ENCODE peak calls at places on chromosomes 7 and 10, in four cellular contexts. B is left lung, X is mucosa of descending colon, K is transverse colon. S is an unnamed sample.

GRCh38 chr7:157514746-157515145 is 177.9 kb downstream of the DNAJB6 start:
- DNase-seq in B (no peak), X (no peak), K (no peak), S (no peak)

GRCh38 chr7:68529221-68529620 is 1069.1 kb upstream of the AUTS2 start:
- DNase-seq in B (no peak), X (no peak), K (no peak), S (no peak)

GRCh38 chr7:140009735-140010134 is 53.0 kb downstream of the PARP12 start:
- DNase-seq in B (no peak), X (no peak), K (no peak), S (no peak)

GRCh38 chr10:17647316-17647715 is 3.4 kb downstream of the STAM start:
- DNase-seq in B (no peak), X (no peak), K (no peak), S (no peak)

GRCh38 chr10:112404612-112405011 is 30.7 kb downstream of the ACSL5 start:
- DNase-seq in B (no peak), X (no peak), K (no peak), S (no peak)

GRCh38 chr7:18974803-18975202 is 142.6 kb downstream of the TWIST1 start:
- DNase-seq in B (no peak), X (no peak), K (no peak), S (no peak)

GRCh38 chr7:12647364-12648219 is 39.8 kb upstream of the ARL4A start:
- DNase-seq in B (no peak), X (no peak), K (peak; percentile 18), S (peak; percentile 48)

GRCh38 chr7:30646154-30646553 is 36.1 kb downstream of the CRHR2 start:
- DNase-seq in B (no peak), X (no peak), K (no peak), S (no peak)

GRCh38 chr7:104928721-104929400 is 85.1 kb upstream of the KMT2E start:
- DNase-seq in B (no peak), X (no peak), K (no peak), S (no peak)

GRCh38 chr10:4527281-4527960 is 298.6 kb upstream of the AKR1E2 start:
- DNase-seq in B (no peak), X (no peak), K (no peak), S (no peak)

GRCh38 chr10:124962421-124962820 is 20.5 kb downstream of the ZRANB1 start:
- DNase-seq in B (no peak), X (no peak), K (no peak), S (no peak)

GRCh38 chr7:78702770-78703169 is 750.7 kb downstream of the MAGI2 start:
- DNase-seq in B (no peak), X (no peak), K (no peak), S (no peak)

GRCh38 chr7:7829667-7830066 is 111.3 kb upstream of the RPA3 start:
- DNase-seq in B (no peak), X (no peak), K (no peak), S (no peak)

GRCh38 chr7:112462236-112462635 is 12.0 kb downstream of the IFRD1 start:
- DNase-seq in B (no peak), X (no peak), K (peak; percentile 34), S (no peak)

GRCh38 chr7:155467846-155468821 is 10.2 kb downstream of the EN2 start:
- DNase-seq in B (peak; percentile 71), X (no peak), K (no peak), S (no peak)

GRCh38 chr10:108031505-108031904 is 867.0 kb upstream of the SORCS1 start:
- DNase-seq in B (no peak), X (no peak), K (no peak), S (no peak)

GRCh38 chr7:20651960-20652544 is 36.6 kb downstream of the ABCB5 start:
- DNase-seq in B (no peak), X (no peak), K (no peak), S (no peak)

GRCh38 chr7:13044309-13044708 is 356.9 kb downstream of the ARL4A start:
- DNase-seq in B (no peak), X (no peak), K (no peak), S (no peak)

GRCh38 chr10:43816351-43817321 is 168.0 kb upstream of the ZNF32 start:
- DNase-seq in B (no peak), X (peak; percentile 42), K (peak; percentile 61), S (no peak)

GRCh38 chr10:114715171-114715670 is 57.1 kb upstream of the ABLIM1 start:
- DNase-seq in B (no peak), X (no peak), K (no peak), S (no peak)

GRCh38 chr10:29734980-29735627 is 100.3 kb upstream of the SVIL start:
- DNase-seq in B (peak; percentile 96), X (peak; percentile 82), K (peak; percentile 66), S (peak; percentile 75)

GRCh38 chr7:140326116-140326928 is 72.0 kb downstream of the SLC37A3 start:
- DNase-seq in B (no peak), X (peak; percentile 76), K (peak; percentile 84), S (peak; percentile 70)

GRCh38 chr7:18580945-18581344 is 85.4 kb downstream of the HDAC9 start:
- DNase-seq in B (no peak), X (no peak), K (no peak), S (no peak)

GRCh38 chr7:74305987-74306736 is 17.0 kb downstream of the CLIP2 start:
- DNase-seq in B (no peak), X (no peak), K (no peak), S (no peak)

GRCh38 chr7:17709127-17709526 is 231.2 kb downstream of the SNX13 start:
- DNase-seq in B (no peak), X (no peak), K (no peak), S (no peak)

GRCh38 chr10:123413353-123413752 is 252.8 kb upstream of the GPR26 start:
- DNase-seq in B (no peak), X (no peak), K (no peak), S (no peak)

DNA sequence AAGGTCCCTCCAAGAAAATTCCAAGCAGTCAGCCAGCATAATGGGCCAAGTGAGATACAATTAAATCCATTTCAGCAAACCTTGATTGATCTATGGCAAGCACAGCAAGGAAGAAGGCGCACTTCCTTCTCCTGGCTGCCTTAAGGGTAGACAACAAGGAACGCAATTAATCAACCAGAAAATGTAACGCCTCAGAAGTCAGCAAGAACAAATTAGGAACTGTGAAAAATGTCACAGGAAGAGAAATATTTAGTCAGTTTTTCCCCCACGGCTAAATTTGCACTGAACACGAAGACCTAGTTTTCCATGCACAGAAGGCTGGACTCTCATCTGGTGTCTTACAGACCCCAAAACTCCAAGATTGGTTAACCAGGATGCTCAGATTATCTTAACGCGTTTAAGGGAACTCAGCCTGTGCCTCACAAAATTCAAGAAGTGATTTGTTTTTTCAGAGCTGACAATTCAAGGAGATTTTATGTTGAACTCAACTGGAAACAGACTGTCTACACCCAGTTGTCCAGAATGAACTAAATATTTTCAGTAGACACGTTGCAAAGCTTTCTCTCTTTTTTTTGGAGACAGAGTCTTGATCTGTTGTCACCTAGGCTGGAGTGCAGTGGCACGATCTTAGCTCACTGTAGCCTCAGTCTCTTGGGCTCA is 14.3 kb downstream of the SNX8 start:
- DNase-seq in B (peak; percentile 6), X (no peak), K (no peak), S (no peak)
- H3K4me3 ChIP-seq in B (no peak overlapping the region), X (no peak overlapping the region), K (no peak overlapping the region), S (no peak overlapping the region)

GRCh38 chr10:71763352-71764127 is 9.8 kb downstream of the VSIR start:
- DNase-seq in B (no peak), X (no peak), K (no peak), S (no peak)

GRCh38 chr10:71762324-71762723 is 11.0 kb downstream of the VSIR start:
- DNase-seq in B (no peak), X (no peak), K (no peak), S (no peak)

GRCh38 chr10:71761105-71761511 is 12.2 kb downstream of the VSIR start:
- DNase-seq in B (no peak), X (no peak), K (no peak), S (no peak)

GRCh38 chr10:71765176-71765906 is 8.0 kb downstream of the VSIR start:
- DNase-seq in B (no peak), X (no peak), K (no peak), S (no peak)

GRCh38 chr10:71761541-71762113 is 11.7 kb downstream of the VSIR start:
- DNase-seq in B (no peak), X (no peak), K (no peak), S (no peak)
- H3K4me1 ChIP-seq in B (peaks cover 92% of the 10 kb centered on the region), X (peaks cover 18% of the 10 kb centered on the region), K (peaks cover 70% of the 10 kb centered on the region), S (peaks cover 30% of the 10 kb centered on the region)

DNA sequence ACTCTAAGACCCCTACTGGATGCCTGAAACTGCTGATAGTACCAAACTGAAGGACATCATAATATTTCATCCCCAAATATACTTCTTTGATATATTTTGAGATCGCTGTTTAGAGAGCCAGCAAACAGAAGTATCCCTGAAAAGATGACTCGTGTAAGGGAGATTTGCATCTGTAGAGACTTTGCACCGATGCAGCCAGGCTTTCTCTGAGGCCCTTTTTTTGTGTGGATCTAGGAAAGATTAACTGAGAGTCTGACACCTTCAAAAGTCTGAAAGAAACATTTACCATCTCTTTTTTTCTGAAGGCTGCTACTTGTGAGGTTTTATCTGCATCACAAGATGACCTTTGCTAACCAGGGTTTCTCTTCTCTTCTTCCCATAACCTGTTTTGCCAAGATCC is 717.2 kb upstream of the MBL2 start:
- DNase-seq in B (no peak), X (no peak), K (no peak), S (no peak)
- TF ChIP-seq CTCF in B (no peak), X (no peak), K (no peak), S (no peak)

GRCh38 chr10:100007239-100008141 is 2.3 kb downstream of the DNMBP start:
- DNase-seq in B (no peak), X (no peak), K (no peak), S (no peak)
- H3K4me3 ChIP-seq in B (peak overlapping the region; percentile 65), X (no peak overlapping the region), K (peak overlapping the region; percentile 5), S (no peak overlapping the region)

GRCh38 chr10:78948616-78949015 is 120.2 kb upstream of the ZMIZ1 start:
- DNase-seq in B (no peak), X (no peak), K (no peak), S (no peak)

GRCh38 chr10:78947226-78947625 is 121.5 kb upstream of the ZMIZ1 start:
- DNase-seq in B (no peak), X (no peak), K (no peak), S (no peak)

GRCh38 chr10:78945838-78946237 is 122.9 kb upstream of the ZMIZ1 start:
- DNase-seq in B (no peak), X (no peak), K (no peak), S (no peak)

GRCh38 chr10:78944658-78945333 is 124.0 kb upstream of the ZMIZ1 start:
- DNase-seq in B (no peak), X (no peak), K (peak; percentile 56), S (no peak)

GRCh38 chr10:78947733-78948132 is 121.0 kb upstream of the ZMIZ1 start:
- DNase-seq in B (no peak), X (no peak), K (no peak), S (no peak)
- H3K4me1 ChIP-seq in B (peaks cover under 1% of the 10 kb centered on the region), X (peaks cover 2% of the 10 kb centered on the region), K (peaks cover 21% of the 10 kb centered on the region), S (no peaks in the 10 kb centered on the region)

DNA sequence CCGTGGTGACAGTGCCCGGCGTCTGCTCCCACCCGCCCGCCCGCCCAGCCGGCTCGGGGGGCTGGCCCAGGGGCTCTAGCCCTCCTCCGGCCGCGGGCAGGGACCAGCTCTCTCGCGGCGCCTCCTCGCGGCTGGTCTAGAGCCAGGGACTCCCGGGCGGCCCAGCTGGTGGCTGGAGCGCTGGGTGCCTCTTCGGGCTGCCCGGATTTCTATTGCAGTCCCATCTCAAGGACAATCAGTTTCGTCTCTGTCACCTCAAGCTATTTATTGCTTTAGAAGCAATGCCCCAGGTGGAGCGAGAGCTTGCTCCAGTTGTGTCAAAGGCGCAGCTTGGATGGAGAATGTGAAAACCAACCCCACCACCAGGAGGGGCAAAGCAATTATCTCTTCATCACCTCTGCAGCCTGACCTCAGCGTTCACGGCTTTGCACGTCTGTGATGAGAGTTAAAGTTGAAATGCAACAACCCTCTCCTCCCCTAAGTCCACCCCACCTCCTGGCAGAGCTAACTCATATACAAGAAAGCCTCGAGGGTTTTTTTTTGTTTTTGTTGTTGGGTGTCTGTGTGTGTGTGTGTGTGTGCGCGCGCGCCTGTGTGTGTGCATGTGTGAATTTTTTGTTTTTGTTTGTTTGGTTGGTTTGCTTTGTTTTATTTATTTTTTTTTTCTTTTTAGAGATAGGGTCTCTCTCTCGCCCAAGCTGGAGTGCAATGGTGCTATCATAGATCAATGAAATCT is at the start of gene ITGA8:
- DNase-seq in B (peak; percentile 72), X (peak; percentile 61), K (peak; percentile 47), S (no peak)
- TF ChIP-seq CTCF in B (peak; percentile 25), X (no peak), K (peak; percentile 33), S (peak; percentile 23)

S was measured in Caco-2.